ENCODE peak calls at places on chromosome 7, in six cellular contexts. X is H9, T is thoracic aorta, R is pancreas, H is fibroblast of lung, E is kidney. A is an unnamed sample.

GRCh38 chr7:2553831-2554581 is 1.3 kb downstream of the BRAT1 start:
- DNase-seq in X (no peak), T (no peak), R (peak; percentile 51), H (no peak), E (peak; percentile 3), A (no peak)

GRCh38 chr7:132443776-132444520 is 132.3 kb downstream of the PLXNA4 start:
- DNase-seq in X (no peak), T (no peak), R (no peak), H (no peak), E (no peak), A (no peak)

GRCh38 chr7:108135446-108136190 is 5.5 kb upstream of the LAMB4 start:
- DNase-seq in X (no peak), T (no peak), R (no peak), H (no peak), E (no peak), A (no peak)

GRCh38 chr7:43639858-43640491 is 57.1 kb downstream of the STK17A start:
- DNase-seq in X (no peak), T (no peak), R (no peak), H (peak; percentile 89), E (peak; percentile 80), A (peak; percentile 67)

GRCh38 chr7:31948041-31948440 is 122.2 kb downstream of the PDE1C start:
- DNase-seq in X (no peak), T (no peak), R (no peak), H (peak; percentile 87), E (no peak), A (no peak)

GRCh38 chr7:81584667-81585066 is 185.2 kb downstream of the HGF start:
- DNase-seq in X (no peak), T (no peak), R (no peak), H (peak; percentile 81), E (no peak), A (no peak)

GRCh38 chr7:149714081-149714909 is 59.1 kb downstream of the ZNF467 start:
- DNase-seq in X (peak; percentile 92), T (peak; percentile 61), R (peak; percentile 97), H (peak; percentile 85), E (peak; percentile 96), A (peak; percentile 93)

GRCh38 chr7:2689951-2690705 is 2.1 kb downstream of the AMZ1 start:
- DNase-seq in X (no peak), T (no peak), R (no peak), H (peak; percentile 44), E (no peak), A (no peak)

GRCh38 chr7:93142127-93142526 is 6.1 kb downstream of the SAMD9L start:
- DNase-seq in X (no peak), T (no peak), R (no peak), H (no peak), E (no peak), A (no peak)

GRCh38 chr7:105990726-105991465 is 27.8 kb downstream of the CDHR3 start:
- DNase-seq in X (peak; percentile 86), T (no peak), R (no peak), H (peak; percentile 27), E (no peak), A (no peak)

GRCh38 chr7:17501461-17502208 is 203.2 kb downstream of the AHR start:
- DNase-seq in X (no peak), T (no peak), R (no peak), H (peak; percentile 53), E (no peak), A (no peak)

GRCh38 chr7:137932881-137933269 is 69.0 kb downstream of the CREB3L2 start:
- DNase-seq in X (no peak), T (no peak), R (no peak), H (peak; percentile 49), E (no peak), A (no peak)

GRCh38 chr7:93861325-93861949 is 29.1 kb downstream of the TFPI2 start:
- DNase-seq in X (no peak), T (no peak), R (no peak), H (no peak), E (no peak), A (no peak)

GRCh38 chr7:104196161-104196560 is 11.7 kb downstream of the ORC5 start:
- DNase-seq in X (no peak), T (no peak), R (no peak), H (no peak), E (no peak), A (no peak)

GRCh38 chr7:150937848-150938561 is 40.1 kb downstream of the KCNH2 start:
- DNase-seq in X (no peak), T (no peak), R (peak; percentile 29), H (peak; percentile 36), E (peak; percentile 74), A (no peak)

GRCh38 chr7:137953043-137953691 is 48.7 kb downstream of the CREB3L2 start:
- DNase-seq in X (no peak), T (no peak), R (no peak), H (peak; percentile 97), E (no peak), A (no peak)

GRCh38 chr7:131537581-131537980 is 18.8 kb downstream of the PODXL start:
- DNase-seq in X (no peak), T (no peak), R (no peak), H (no peak), E (no peak), A (no peak)

GRCh38 chr7:1555813-1556540 is at the start of gene TMEM184A:
- DNase-seq in X (peak; percentile 86), T (no peak), R (peak; percentile 91), H (no peak), E (peak; percentile 93), A (peak; percentile 98)

GRCh38 chr7:4416436-4417092 is 265.5 kb upstream of the FOXK1 start:
- DNase-seq in X (no peak), T (no peak), R (no peak), H (peak; percentile 24), E (no peak), A (no peak)

GRCh38 chr7:47361746-47362215 is 220.1 kb downstream of the TNS3 start:
- DNase-seq in X (no peak), T (no peak), R (no peak), H (peak; percentile 60), E (no peak), A (no peak)

GRCh38 chr7:5596046-5596895 is 172.6 kb upstream of the TNRC18 start:
- DNase-seq in X (peak; percentile 76), T (peak; percentile 84), R (no peak), H (peak; percentile 92), E (peak; percentile 94), A (no peak)

GRCh38 chr7:135317676-135318326 is 84.2 kb downstream of the STRA8 start:
- DNase-seq in X (no peak), T (no peak), R (no peak), H (no peak), E (peak; percentile 93), A (no peak)

GRCh38 chr7:12705878-12706277 is 18.4 kb downstream of the ARL4A start:
- DNase-seq in X (no peak), T (no peak), R (no peak), H (no peak), E (no peak), A (no peak)

GRCh38 chr7:6392712-6393666 is 54.8 kb downstream of the DAGLB start:
- DNase-seq in X (no peak), T (peak; percentile 89), R (no peak), H (peak; percentile 94), E (peak; percentile 86), A (peak; percentile 53)

GRCh38 chr7:7127773-7128172 is 54.6 kb upstream of the C1GALT1 start:
- DNase-seq in X (no peak), T (no peak), R (no peak), H (no peak), E (no peak), A (no peak)

GRCh38 chr7:19215421-19215820 is 70.2 kb upstream of the FERD3L start:
- DNase-seq in X (no peak), T (no peak), R (no peak), H (peak; percentile 71), E (no peak), A (no peak)

GRCh38 chr7:21256310-21256877 is 171.5 kb upstream of the SP4 start:
- DNase-seq in X (no peak), T (no peak), R (no peak), H (peak; percentile 69), E (no peak), A (no peak)

GRCh38 chr7:125406111-125406510 is 476.5 kb upstream of the POT1 start:
- DNase-seq in X (no peak), T (no peak), R (no peak), H (no peak), E (no peak), A (no peak)

GRCh38 chr7:24656608-24657007 is 83.4 kb downstream of the PALS2 start:
- DNase-seq in X (no peak), T (no peak), R (no peak), H (no peak), E (no peak), A (no peak)

GRCh38 chr7:24652551-24652950 is 79.3 kb downstream of the PALS2 start:
- DNase-seq in X (no peak), T (no peak), R (no peak), H (no peak), E (no peak), A (no peak)

GRCh38 chr7:24653316-24654085 is 80.2 kb downstream of the PALS2 start:
- DNase-seq in X (no peak), T (no peak), R (no peak), H (no peak), E (no peak), A (no peak)

GRCh38 chr7:24657980-24658379 is 84.7 kb downstream of the PALS2 start:
- DNase-seq in X (no peak), T (no peak), R (no peak), H (no peak), E (no peak), A (no peak)

GRCh38 chr7:24654305-24654704 is 81.1 kb downstream of the PALS2 start:
- DNase-seq in X (no peak), T (no peak), R (no peak), H (no peak), E (no peak), A (no peak)
- TF ChIP-seq CTCF in X (no peak), T (no peak), R (no peak), H (no peak), E (no peak), A (no peak)

GRCh38 chr7:140655511-140656408 is 15.1 kb upstream of the DENND2A start:
- DNase-seq in X (no peak), T (no peak), R (peak; percentile 53), H (no peak), E (no peak), A (no peak)
- H3K27ac ChIP-seq in X (no peak overlapping the region), T (no peak overlapping the region), R (peak overlapping the region; percentile 64), H (no peak overlapping the region), E (no peak overlapping the region), A (no peak overlapping the region)

DNA sequence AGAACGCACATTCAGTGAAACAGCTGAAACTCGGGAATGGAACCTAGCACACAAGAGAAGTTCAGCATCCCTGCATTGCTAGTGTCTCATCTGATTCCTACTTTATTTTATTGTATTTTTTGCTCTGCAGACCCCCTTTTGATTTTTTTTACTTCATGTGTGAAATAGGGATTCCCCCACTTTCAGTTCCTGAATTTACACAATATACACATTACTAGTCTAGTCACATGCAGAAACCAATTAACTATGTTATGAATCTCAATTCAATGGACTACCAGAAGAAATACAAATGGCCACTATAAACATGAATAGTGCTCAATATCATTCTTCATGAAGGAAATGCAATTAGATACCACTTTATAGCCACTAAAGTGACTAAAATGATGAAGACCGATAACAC is 386.1 kb upstream of the COBL start:
- DNase-seq in X (no peak), T (no peak), R (no peak), H (no peak), E (no peak), A (no peak)
- TF ChIP-seq CTCF in X (no peak), T (no peak), R (no peak), H (no peak), E (no peak), A (no peak)

GRCh38 chr7:22911889-22912288 is 89.2 kb upstream of the TOMM7 start:
- DNase-seq in X (no peak), T (no peak), R (no peak), H (no peak), E (no peak), A (no peak)
- H3K27ac ChIP-seq in X (no peak overlapping the region), T (peak overlapping the region; percentile 54), R (no peak overlapping the region), H (no peak overlapping the region), E (no peak overlapping the region), A (no peak overlapping the region)

GRCh38 chr7:129824291-129825004 is 128.3 kb downstream of the UBE2H start:
- DNase-seq in X (no peak), T (no peak), R (no peak), H (no peak), E (no peak), A (no peak)
- TF ChIP-seq CTCF in X (no peak), T (no peak), R (no peak), H (no peak), E (no peak), A (no peak)